ENCODE peak calls at places on chromosomes 3 and 15, in eight cellular contexts. O is upper lobe of right lung; W is activated T-cell treated with anti-CD3 and anti-CD28 coated beads, Interleukin-2, amount 50 U/mL, for 4 hours; V is pancreas; F is lower lobe of right lung; D is gastroesophageal sphincter; Z is heart right ventricle; J is left ventricle myocardium superior. Q is an unnamed sample.

GRCh38 chr3:5663604-5664003 is 476.1 kb downstream of the EDEM1 start:
- ATAC-seq in O (no peak), W (no peak), V (no peak), F (no peak), D (no peak), Z (no peak), J (no peak), Q (no peak)

GRCh38 chr3:17110665-17111396 is 226.1 kb downstream of the PLCL2 start:
- ATAC-seq in O (no peak), W (no peak), V (no peak), F (no peak), D (no peak), Z (no peak), J (no peak), Q (no peak)

GRCh38 chr15:34578283-34578674 is 5.2 kb downstream of the GOLGA8B start:
- ATAC-seq in O (no peak), W (no peak), V (no peak), F (no peak), D (no peak), Z (no peak), J (no peak), Q (no peak)

GRCh38 chr3:53715815-53716483 is 130.3 kb downstream of the CHDH start:
- ATAC-seq in O (no peak), W (no peak), V (no peak), F (no peak), D (no peak), Z (no peak), J (no peak), Q (no peak)

GRCh38 chr15:91098451-91098850 is 1.6 kb upstream of the SV2B start:
- ATAC-seq in O (no peak), W (no peak), V (no peak), F (no peak), D (no peak), Z (no peak), J (no peak), Q (no peak)

GRCh38 chr15:34987982-34988873 is at the start of gene ZNF770:
- ATAC-seq in O (peak), W (peak), V (peak), F (peak), D (peak), Z (peak), J (peak), Q (peak)

GRCh38 chr3:196810963-196811581 is 56.6 kb upstream of the SENP5 start:
- ATAC-seq in O (no peak), W (no peak), V (no peak), F (no peak), D (no peak), Z (no peak), J (no peak), Q (no peak)

GRCh38 chr3:195207056-195207455 is 63.9 kb downstream of the XXYLT1 start:
- ATAC-seq in O (no peak), W (no peak), V (no peak), F (no peak), D (no peak), Z (no peak), J (no peak), Q (no peak)

GRCh38 chr3:64694127-64694526 is 6.3 kb upstream of the ADAMTS9 start:
- ATAC-seq in O (no peak), W (no peak), V (no peak), F (no peak), D (no peak), Z (no peak), J (peak), Q (no peak)

GRCh38 chr3:127083778-127084355 is 101.0 kb downstream of the PLXNA1 start:
- ATAC-seq in O (no peak), W (no peak), V (no peak), F (no peak), D (no peak), Z (no peak), J (no peak), Q (no peak)